ENCODE peak calls at places on chromosomes 7 and 10, in eight cellular contexts. R is HepG2, V is Panc1, W is GM12878, C is K562, M is HCT116, G is upper lobe of left lung, B is GM23338. K is an unnamed sample. For H3K4me1, the result is how much of the 10 kb centered on the place peaks cover.

GRCh38 chr10:104038958-104039752 is 46.5 kb downstream of the COL17A1 start:
- ATAC-seq in W (no peak), B (no peak), V (no peak), G (no peak), M (no peak), R (no peak), C (no peak), K (no peak)

GRCh38 chr7:20280475-20281351 is 50.0 kb upstream of the ITGB8 start:
- ATAC-seq in M (no peak), G (peak), C (peak), W (peak), B (no peak), V (no peak), R (no peak), K (no peak)

GRCh38 chr7:68381731-68382130 is 1216.5 kb upstream of the AUTS2 start:
- ATAC-seq in W (no peak), M (no peak), C (no peak), G (no peak), V (no peak), R (no peak), B (no peak), K (no peak)

GRCh38 chr10:12321641-12322040 is 27.7 kb upstream of the CAMK1D start:
- ATAC-seq in M (peak), G (no peak), V (no peak), B (no peak), R (no peak), W (peak), C (no peak), K (no peak)

GRCh38 chr10:7391748-7392147 is 19.1 kb downstream of the SFMBT2 start:
- ATAC-seq in B (no peak), G (no peak), C (no peak), M (no peak), V (no peak), W (no peak), R (no peak), K (no peak)

GRCh38 chr10:104580774-104581675 is 60.1 kb upstream of the SORCS3 start:
- ATAC-seq in C (peak), B (peak), W (peak), V (peak), M (peak), R (peak), G (peak), K (peak)

GRCh38 chr7:51121945-51122425 is 194.6 kb downstream of the COBL start:
- ATAC-seq in M (no peak), C (no peak), W (no peak), V (no peak), R (no peak), B (peak), G (no peak), K (peak)

GRCh38 chr7:150383710-150384397 is 4.7 kb downstream of the ZNF775 start:
- ATAC-seq in G (no peak), V (no peak), W (no peak), B (peak), C (no peak), M (no peak), R (peak), K (no peak)

GRCh38 chr10:45460235-45460878 is 86.3 kb downstream of the ALOX5 start:
- ATAC-seq in C (no peak), W (peak), B (no peak), R (no peak), M (no peak), V (no peak), G (peak), K (no peak)

GRCh38 chr10:119314061-119314460 is 106.7 kb downstream of the GRK5 start:
- ATAC-seq in B (no peak), V (no peak), M (no peak), W (no peak), G (no peak), R (no peak), C (no peak), K (no peak)

GRCh38 chr7:70665997-70666396 is 465.9 kb upstream of the GALNT17 start:
- ATAC-seq in C (no peak), W (no peak), M (no peak), V (no peak), G (no peak), R (no peak), B (no peak), K (no peak)

GRCh38 chr7:87218941-87219544 is 489 bp downstream of the TMEM243 start:
- ATAC-seq in B (peak), W (peak), M (peak), C (peak), G (peak), V (peak), R (peak), K (peak)

GRCh38 chr7:122515404-122515803 is 183.5 kb downstream of the RNF133 start:
- ATAC-seq in C (no peak), M (no peak), G (no peak), V (no peak), R (peak), W (peak), B (no peak), K (no peak)

GRCh38 chr10:43114743-43115611 is 23.3 kb upstream of the CSGALNACT2 start:
- ATAC-seq in R (peak), C (peak), G (no peak), B (peak), W (no peak), M (peak), V (peak), K (no peak)

GRCh38 chr7:141452911-141453310 is 98.3 kb upstream of the AGK start:
- ATAC-seq in C (no peak), M (no peak), V (no peak), G (no peak), R (no peak), W (peak), B (no peak), K (no peak)

GRCh38 chr10:74765465-74765864 is 60.9 kb upstream of the KAT6B start:
- ATAC-seq in R (peak), W (no peak), B (no peak), C (no peak), M (no peak), V (peak), G (no peak), K (no peak)

GRCh38 chr10:30500534-30500933 is 66.5 kb downstream of the MAP3K8 start:
- ATAC-seq in V (no peak), B (no peak), R (no peak), C (no peak), M (no peak), G (no peak), W (no peak), K (no peak)

GRCh38 chr10:45811075-45811474 is 36.2 kb downstream of the AGAP4 start:
- ATAC-seq in V (no peak), B (no peak), G (no peak), R (peak), W (no peak), M (no peak), C (no peak), K (no peak)

GRCh38 chr10:43042503-43043341 is 34.1 kb upstream of the RET start:
- ATAC-seq in G (no peak), C (no peak), V (no peak), R (no peak), W (no peak), M (no peak), B (peak), K (no peak)

GRCh38 chr7:92815412-92815811 is 21.0 kb downstream of the CDK6 start:
- ATAC-seq in B (no peak), R (no peak), G (no peak), W (peak), C (peak), M (no peak), V (no peak), K (no peak)

GRCh38 chr7:45709168-45710034 is 135.2 kb downstream of the ADCY1 start:
- ATAC-seq in V (no peak), M (no peak), C (no peak), B (no peak), G (peak), R (no peak), W (no peak), K (peak)

GRCh38 chr7:51228386-51228958 is 88.1 kb downstream of the COBL start:
- ATAC-seq in M (no peak), B (no peak), W (no peak), C (no peak), R (no peak), G (peak), V (no peak), K (no peak)

GRCh38 chr7:39666562-39666961 is 43.2 kb downstream of the RALA start:
- ATAC-seq in C (no peak), M (no peak), V (no peak), B (peak), W (no peak), G (no peak), R (no peak), K (no peak)

GRCh38 chr10:33010132-33011037 is 52.4 kb upstream of the ITGB1 start:
- ATAC-seq in R (peak), G (no peak), V (peak), W (no peak), C (no peak), M (peak), B (peak), K (no peak)

GRCh38 chr10:95388539-95388938 is 97.7 kb upstream of the PDLIM1 start:
- ATAC-seq in C (no peak), B (no peak), V (peak), M (no peak), W (no peak), R (peak), G (peak), K (peak)

GRCh38 chr7:8211725-8212096 is 50.3 kb downstream of the ICA1 start:
- ATAC-seq in W (no peak), B (no peak), M (no peak), V (no peak), C (no peak), R (peak), G (no peak), K (no peak)

GRCh38 chr10:113031147-113031546 is 81.1 kb downstream of the TCF7L2 start:
- ATAC-seq in B (no peak), G (no peak), M (no peak), R (no peak), V (no peak), C (no peak), W (no peak), K (no peak)

GRCh38 chr10:128883126-128884060 is 583.6 kb upstream of the MGMT start:
- ATAC-seq in G (no peak), R (no peak), V (no peak), C (no peak), W (no peak), B (no peak), M (no peak), K (no peak)

DNA sequence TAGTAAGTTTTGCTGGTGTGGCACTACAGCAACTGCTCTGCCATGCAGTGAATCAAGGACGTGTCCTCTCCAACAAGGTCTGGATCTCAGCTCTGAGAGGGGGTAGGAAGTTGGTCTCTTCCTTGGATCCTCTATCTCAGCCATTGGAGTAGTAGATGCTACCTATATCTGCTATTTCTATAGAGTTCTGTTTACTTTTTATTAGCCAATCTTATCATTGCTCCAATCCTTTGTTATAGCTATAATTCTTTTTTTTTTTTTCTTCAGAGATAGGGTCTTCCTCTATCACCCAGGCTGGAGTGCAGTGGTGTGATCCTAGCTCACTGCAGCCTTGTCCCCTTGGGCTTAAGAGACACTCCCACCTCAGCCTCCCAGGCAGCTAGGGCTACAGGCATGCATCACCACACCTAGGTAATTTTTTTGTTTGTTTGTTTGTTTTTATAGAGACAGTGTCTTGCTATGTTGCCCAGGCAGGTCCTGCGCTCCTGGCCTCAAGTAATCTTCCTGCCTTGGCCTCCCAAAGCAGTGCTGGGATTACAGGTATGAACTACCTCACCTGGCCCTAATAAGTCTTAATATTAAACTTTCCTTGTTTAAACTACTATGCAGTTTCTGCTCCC is 155.3 kb upstream of the ASAH2 start:
- ATAC-seq in M (peak), R (no peak), W (no peak), G (no peak), B (peak), V (no peak), C (peak), K (no peak)
- H3K4me1 ChIP-seq in M (under half), R (under half), W (under half), G (under half), B (under half), V (under half), C (under half), K (under half)

GRCh38 chr7:818031-818699 is 14.1 kb upstream of the SUN1 start:
- ATAC-seq in W (peak), R (no peak), M (no peak), G (no peak), V (no peak), C (peak), B (no peak), K (no peak)
- TF ChIP-seq POLR2AphosphoS5 in W (no peak), R (no peak), M (no peak), G (no peak), V (no peak), C (no peak), B (no peak), K (no peak)

GRCh38 chr10:123153486-123154091 is 613 bp upstream of the BUB3 start:
- ATAC-seq in C (no peak), M (no peak), R (no peak), B (no peak), G (no peak), W (no peak), V (no peak), K (no peak)

GRCh38 chr10:123154943-123155505 is 822 bp downstream of the BUB3 start:
- ATAC-seq in C (peak), B (peak), W (peak), V (peak), R (peak), M (peak), G (peak), K (no peak)

GRCh38 chr10:123154092-123154942 is at the start of gene BUB3:
- ATAC-seq in B (peak), V (peak), W (peak), R (peak), G (peak), M (peak), C (peak), K (peak)

GRCh38 chr10:123157210-123157609 is 3.0 kb downstream of the BUB3 start:
- ATAC-seq in B (no peak), W (no peak), M (no peak), C (no peak), V (no peak), G (no peak), R (peak), K (no peak)

DNA sequence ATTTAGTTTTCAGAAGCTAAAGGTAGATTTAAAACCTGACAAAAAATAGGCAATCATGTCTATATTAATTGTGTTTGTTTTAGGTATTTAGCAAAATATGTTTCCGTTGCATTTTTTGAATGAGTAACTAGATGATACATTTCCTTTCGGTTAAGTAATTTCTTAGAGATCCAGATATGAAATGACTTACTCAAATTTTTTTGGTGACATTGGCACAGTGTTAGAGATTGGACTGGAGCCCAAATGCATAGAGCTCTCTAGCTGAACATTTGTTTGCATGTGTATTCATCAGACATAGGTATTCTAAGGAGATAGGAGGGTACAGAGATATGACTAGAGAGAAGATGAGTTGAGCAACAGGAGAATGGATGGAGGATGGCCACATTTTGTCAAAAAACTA is 1.9 kb downstream of the BUB3 start:
- ATAC-seq in C (no peak), V (no peak), M (no peak), R (no peak), W (no peak), B (no peak), G (no peak), K (no peak)
- H3K4me1 ChIP-seq in C (under half), V (half or more), M (under half), R (half or more), W (under half), B (under half), G (under half), K (half or more)

GRCh38 chr10:28302668-28303488 is at the start of gene MPP7:
- ATAC-seq in G (peak), R (peak), V (peak), B (peak), M (peak), W (peak), C (peak), K (peak)
- TF ChIP-seq POLR2AphosphoS5 in G (peak), R (peak), V (no peak), B (peak), M (peak), W (no peak), C (no peak), K (peak)

GRCh38 chr10:533186-533585 is 156.3 kb downstream of the DIP2C start:
- ATAC-seq in G (no peak), V (no peak), W (no peak), R (peak), B (no peak), M (no peak), C (no peak), K (no peak)
- H3K4me1 ChIP-seq in G (under half), V (under half), W (under half), R (under half), B (under half), M (under half), C (under half), K (under half)

GRCh38 chr10:61475449-61475873 is 22.3 kb upstream of the TMEM26 start:
- ATAC-seq in B (no peak), W (no peak), R (no peak), G (no peak), M (no peak), V (peak), C (peak), K (no peak)
- TF ChIP-seq POLR2AphosphoS5 in B (no peak), W (no peak), R (no peak), G (no peak), M (no peak), V (no peak), C (peak), K (no peak)

GRCh38 chr7:151840088-151840910 is 36.6 kb downstream of the PRKAG2 start:
- ATAC-seq in W (no peak), C (no peak), G (no peak), B (no peak), R (no peak), M (no peak), V (peak), K (no peak)
- H3K4me1 ChIP-seq in W (under half), C (under half), G (under half), B (under half), R (under half), M (under half), V (under half), K (under half)

DNA sequence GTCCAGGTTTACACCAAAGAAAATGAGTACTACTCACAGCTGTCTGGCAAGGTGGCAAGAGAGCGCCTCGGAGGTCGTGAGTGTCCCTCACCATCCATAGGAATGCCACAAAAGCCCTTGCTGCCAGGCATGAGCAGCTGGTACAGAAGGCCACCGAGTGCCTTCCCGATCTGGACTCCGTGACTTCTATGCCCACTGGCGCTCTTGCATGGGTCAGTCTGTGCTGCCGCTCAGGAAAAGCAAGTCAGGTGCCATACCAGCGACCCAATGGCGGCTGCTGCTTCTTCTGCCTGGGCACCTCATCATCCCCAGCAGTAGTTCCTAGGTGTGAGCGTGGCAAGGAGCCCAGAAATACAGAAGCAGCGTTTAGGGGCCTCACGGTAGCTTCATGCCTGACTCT is 11.7 kb downstream of the TBXAS1 start:
- ATAC-seq in M (no peak), C (no peak), G (no peak), B (no peak), V (no peak), R (no peak), W (no peak), K (no peak)
- TF ChIP-seq POLR2AphosphoS5 in M (no peak), C (no peak), G (no peak), B (no peak), V (no peak), R (no peak), W (no peak), K (no peak)

GRCh38 chr10:62503871-62504270 is 129.7 kb downstream of the ZNF365 start:
- ATAC-seq in R (no peak), W (no peak), C (no peak), G (no peak), M (no peak), B (no peak), V (no peak), K (no peak)
- H3K4me1 ChIP-seq in R (under half), W (under half), C (under half), G (under half), M (under half), B (under half), V (under half), K (under half)

K was measured in gastroesophageal sphincter.